ENCODE peak calls at places on chromosomes 7 and 10, in four cellular contexts. F is HepG2, M is K562, N is GM12878. Z is an unnamed sample.

GRCh38 chr7:1452205-1452604 is 7.1 kb downstream of the MICALL2 start:
- DNase-seq in F (no peak), M (no peak), N (no peak), Z (no peak)

GRCh38 chr10:89642193-89642592 is 2.8 kb downstream of the PANK1 start:
- DNase-seq in F (no peak), M (no peak), N (no peak), Z (no peak)

GRCh38 chr10:82551501-82551900 is 676.5 kb downstream of the NRG3 start:
- DNase-seq in F (no peak), M (no peak), N (no peak), Z (no peak)

GRCh38 chr10:113643183-113643582 is 20.7 kb downstream of the NRAP start:
- DNase-seq in F (no peak), M (no peak), N (no peak), Z (no peak)

GRCh38 chr10:17662193-17663138 is 18.5 kb downstream of the STAM start:
- DNase-seq in F (no peak), M (peak), N (no peak), Z (no peak)

GRCh38 chr7:129295015-129295423 is 70.2 kb downstream of the AHCYL2 start:
- DNase-seq in F (no peak), M (no peak), N (no peak), Z (no peak)

GRCh38 chr7:95614442-95614940 is 18.2 kb upstream of the PDK4 start:
- DNase-seq in F (no peak), M (no peak), N (no peak), Z (no peak)

GRCh38 chr10:132508497-132509443 is 28.8 kb upstream of the INPP5A start:
- DNase-seq in F (no peak), M (no peak), N (no peak), Z (no peak)

GRCh38 chr10:118276203-118276602 is 65.9 kb downstream of the FAM204A start:
- DNase-seq in F (no peak), M (no peak), N (no peak), Z (no peak)

GRCh38 chr7:134782121-134782623 is 2.7 kb downstream of the CALD1 start:
- DNase-seq in F (no peak), M (no peak), N (peak), Z (no peak)

GRCh38 chr7:101990811-101991418 is 173.5 kb downstream of the CUX1 start:
- DNase-seq in F (no peak), M (no peak), N (peak), Z (no peak)

GRCh38 chr10:13382759-13383753 is 35.0 kb upstream of the SEPHS1 start:
- DNase-seq in F (no peak), M (peak), N (no peak), Z (no peak)

GRCh38 chr10:44300666-44301649 is 83.9 kb downstream of the CXCL12 start:
- DNase-seq in F (no peak), M (no peak), N (peak), Z (no peak)

GRCh38 chr7:368651-369475 is 78.9 kb downstream of the FOXL3 start:
- DNase-seq in F (no peak), M (no peak), N (no peak), Z (no peak)

GRCh38 chr10:71632200-71632820 is 87.3 kb downstream of the C10orf105 start:
- DNase-seq in F (no peak), M (peak), N (no peak), Z (no peak)

GRCh38 chr7:4682621-4683042 is 537 bp downstream of the FOXK1 start:
- DNase-seq in F (no peak), M (peak), N (no peak), Z (peak)

GRCh38 chr7:153443031-153443430 is 609.2 kb upstream of the DPP6 start:
- DNase-seq in F (no peak), M (no peak), N (no peak), Z (no peak)

DNA sequence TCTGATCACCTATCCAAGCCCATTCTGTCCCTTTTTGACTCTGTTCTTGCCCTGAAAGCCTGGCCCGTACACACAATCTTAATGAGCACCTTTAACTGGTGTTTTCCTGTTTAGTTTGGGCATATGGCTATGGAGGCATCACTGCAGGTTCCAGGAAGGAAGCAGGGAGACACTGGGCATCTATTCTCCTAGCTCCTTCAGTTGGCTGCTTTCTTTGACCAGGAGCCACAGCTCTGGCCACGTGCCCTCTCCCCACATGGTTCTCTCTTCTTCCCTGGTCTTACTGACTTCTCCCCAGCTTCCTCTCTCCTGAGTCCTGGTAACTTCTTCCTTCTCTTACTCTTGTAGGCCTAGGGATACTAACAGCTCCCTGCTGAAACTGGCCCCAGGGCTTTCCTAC is 144.4 kb downstream of the CREB5 start:
- DNase-seq in F (no peak), M (no peak), N (no peak), Z (no peak)
- TF ChIP-seq FOXK2 in F (no peak), M (no peak), N (no peak), Z (no peak)

GRCh38 chr10:97217299-97217698 is 31.5 kb upstream of the SLIT1 start:
- DNase-seq in F (no peak), M (no peak), N (no peak), Z (no peak)

GRCh38 chr10:97224483-97225435 is 39.0 kb upstream of the SLIT1 start:
- DNase-seq in F (no peak), M (no peak), N (no peak), Z (no peak)

GRCh38 chr10:97226398-97226797 is 40.6 kb upstream of the SLIT1 start:
- DNase-seq in F (no peak), M (no peak), N (no peak), Z (no peak)

GRCh38 chr10:97220371-97220770 is 34.6 kb upstream of the SLIT1 start:
- DNase-seq in F (no peak), M (no peak), N (no peak), Z (no peak)

DNA sequence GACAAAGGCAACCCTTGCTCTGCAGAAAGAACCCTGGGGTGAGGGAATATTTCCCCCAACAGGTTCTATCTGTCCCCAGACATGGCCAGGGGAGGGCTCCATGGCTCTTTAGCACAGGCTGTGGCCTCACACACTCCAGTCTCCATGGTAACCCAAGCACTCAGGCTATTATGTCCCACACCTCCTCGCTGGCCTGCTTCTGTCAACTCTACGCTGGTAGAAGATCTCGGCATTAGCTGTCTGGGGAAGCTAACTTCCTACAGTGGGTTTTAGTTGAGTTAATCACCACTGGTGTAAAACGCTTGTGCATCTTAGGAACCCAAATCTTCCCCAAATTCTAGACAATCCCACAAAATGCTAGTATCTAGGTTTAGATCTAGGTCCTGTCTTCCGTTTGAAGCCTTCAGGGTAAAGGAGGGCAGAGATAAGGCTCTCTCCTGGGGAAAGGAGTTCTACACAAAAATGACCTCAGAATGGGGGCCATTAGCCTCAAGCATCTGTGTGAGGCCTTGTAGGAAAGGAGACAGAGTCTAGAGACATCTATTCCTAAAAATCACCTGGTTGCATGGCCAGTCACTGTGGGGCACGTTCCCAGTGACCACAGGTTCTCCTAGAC is 36.7 kb upstream of the SLIT1 start:
- DNase-seq in F (no peak), M (peak), N (no peak), Z (peak)
- TF ChIP-seq FOXM1 in F (no peak), M (no peak), N (no peak), Z (no peak)

DNA sequence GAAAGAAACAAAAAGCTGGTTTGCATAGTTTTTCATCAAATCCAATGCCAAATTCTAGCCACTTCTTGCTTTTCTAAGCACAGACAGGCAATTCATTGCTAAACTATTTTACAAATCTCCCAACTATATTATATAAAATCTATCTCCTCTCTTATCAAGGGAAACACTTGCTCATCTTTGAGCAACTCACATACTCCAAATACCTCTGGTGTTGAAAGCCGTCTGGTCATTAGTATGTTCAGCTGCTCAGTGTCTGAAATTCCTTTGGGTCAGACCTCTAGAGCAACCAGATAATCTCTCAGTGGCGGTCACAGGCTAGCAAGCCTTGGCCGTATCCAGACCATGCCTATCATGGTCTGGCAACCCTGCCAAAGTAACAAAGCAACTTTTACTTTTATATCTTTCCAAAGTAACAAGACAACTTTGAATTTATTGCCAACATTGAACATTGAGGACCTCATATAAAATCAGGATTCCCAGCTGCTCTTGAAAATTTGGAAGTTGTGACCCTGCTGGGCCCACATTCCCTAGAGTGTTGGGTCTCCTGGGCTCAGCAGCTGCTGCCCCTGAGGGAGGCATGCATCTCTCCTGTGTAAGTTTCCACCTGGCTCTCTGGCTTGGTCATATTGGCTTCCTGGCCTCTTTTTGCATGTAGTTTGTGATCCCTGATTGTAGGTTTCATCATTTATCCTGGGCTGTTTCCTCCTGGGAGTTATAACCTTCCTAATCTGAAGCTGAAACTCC is 56.8 kb upstream of the LANCL2 start:
- DNase-seq in F (peak), M (no peak), N (no peak), Z (no peak)
- TF ChIP-seq BHLHE40 in F (no peak), M (no peak), N (no peak), Z (no peak)

GRCh38 chr7:47738563-47739166 is 156.8 kb upstream of the TNS3 start:
- DNase-seq in F (peak), M (no peak), N (no peak), Z (no peak)
- TF ChIP-seq FOXK2 in F (no peak), M (no peak), N (no peak), Z (no peak)

GRCh38 chr7:27053153-27053552 is 42.6 kb downstream of the HOXA1 start:
- DNase-seq in F (no peak), M (no peak), N (no peak), Z (no peak)
- TF ChIP-seq FOXM1 in F (no peak), M (no peak), N (no peak), Z (no peak)